ENCODE peak calls at places on chromosomes 3 and 15, in six cellular contexts. One of them, this sample, is unnamed.

GRCh38 chr3:24287728-24288450 is 206.8 kb downstream of the THRB start:
- DNase-seq in cardiac fibroblast: peak; percentile 16
- DNase-seq in HCT116: no peak
- DNase-seq in BE2C: no peak
- DNase-seq in A549: no peak
- DNase-seq in cardiac muscle cell: no peak
- DNase-seq in this sample: no peak

GRCh38 chr3:58013973-58014649 is 5.9 kb downstream of the FLNB start:
- DNase-seq in cardiac fibroblast: peak; percentile 92
- DNase-seq in HCT116: no peak
- DNase-seq in BE2C: peak; percentile 86
- DNase-seq in A549: no peak
- DNase-seq in cardiac muscle cell: no peak
- DNase-seq in this sample: no peak

GRCh38 chr3:52167240-52167639 is 13.0 kb upstream of the POC1A start:
- DNase-seq in cardiac fibroblast: no peak
- DNase-seq in HCT116: no peak
- DNase-seq in BE2C: no peak
- DNase-seq in A549: no peak
- DNase-seq in cardiac muscle cell: no peak
- DNase-seq in this sample: peak; percentile 80

GRCh38 chr3:157131861-157132260 is 28.1 kb downstream of the CCNL1 start:
- DNase-seq in cardiac fibroblast: no peak
- DNase-seq in HCT116: no peak
- DNase-seq in BE2C: no peak
- DNase-seq in A549: no peak
- DNase-seq in cardiac muscle cell: no peak
- DNase-seq in this sample: no peak

GRCh38 chr3:78398401-78398800 is 1358.5 kb downstream of the ROBO2 start:
- DNase-seq in cardiac fibroblast: no peak
- DNase-seq in HCT116: no peak
- DNase-seq in BE2C: no peak
- DNase-seq in A549: no peak
- DNase-seq in cardiac muscle cell: no peak
- DNase-seq in this sample: no peak

GRCh38 chr3:123552095-123552714 is 32.6 kb downstream of the HACD2 start:
- DNase-seq in cardiac fibroblast: peak; percentile 33
- DNase-seq in HCT116: no peak
- DNase-seq in BE2C: no peak
- DNase-seq in A549: peak; percentile 18
- DNase-seq in cardiac muscle cell: peak; percentile 25
- DNase-seq in this sample: peak; percentile 56

GRCh38 chr3:186633481-186633880 is 6.7 kb upstream of the FETUB start:
- DNase-seq in cardiac fibroblast: no peak
- DNase-seq in HCT116: no peak
- DNase-seq in BE2C: no peak
- DNase-seq in A549: no peak
- DNase-seq in cardiac muscle cell: no peak
- DNase-seq in this sample: no peak

GRCh38 chr3:65778966-65779365 is 259.8 kb downstream of the MAGI1 start:
- DNase-seq in cardiac fibroblast: no peak
- DNase-seq in HCT116: no peak
- DNase-seq in BE2C: no peak
- DNase-seq in A549: no peak
- DNase-seq in cardiac muscle cell: no peak
- DNase-seq in this sample: no peak

GRCh38 chr15:25691544-25692430 is 171.3 kb downstream of the ATP10A start:
- DNase-seq in cardiac fibroblast: peak; percentile 42
- DNase-seq in HCT116: no peak
- DNase-seq in BE2C: no peak
- DNase-seq in A549: no peak
- DNase-seq in cardiac muscle cell: peak; percentile 55
- DNase-seq in this sample: no peak

GRCh38 chr15:53808058-53808703 is 48.7 kb upstream of the WDR72 start:
- DNase-seq in cardiac fibroblast: peak; percentile 1
- DNase-seq in HCT116: no peak
- DNase-seq in BE2C: no peak
- DNase-seq in A549: peak; percentile 3
- DNase-seq in cardiac muscle cell: peak; percentile 23
- DNase-seq in this sample: peak; percentile 3

DNA sequence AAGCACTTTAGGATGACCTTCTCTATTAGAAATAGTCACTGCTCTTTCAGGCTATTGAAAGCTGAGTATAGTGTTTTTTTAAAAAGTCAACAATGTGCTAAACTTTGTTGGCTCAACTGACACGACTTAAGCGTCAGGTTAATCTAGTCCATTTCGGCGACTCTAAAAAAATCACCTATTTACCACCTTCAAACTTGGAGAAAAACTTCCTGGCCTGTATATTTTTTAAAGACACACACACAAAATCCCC is 517.8 kb downstream of the FOXP1 start:
- DNase-seq in cardiac fibroblast: no peak
- DNase-seq in HCT116: no peak
- DNase-seq in BE2C: no peak
- DNase-seq in A549: no peak
- DNase-seq in cardiac muscle cell: no peak
- DNase-seq in this sample: no peak
- H3K4me3 ChIP-seq in cardiac fibroblast: peak overlapping the region; percentile 66
- H3K4me3 ChIP-seq in HCT116: no peak overlapping the region
- H3K4me3 ChIP-seq in BE2C: peak overlapping the region; percentile 86
- H3K4me3 ChIP-seq in A549: peak overlapping the region; percentile 64
- H3K4me3 ChIP-seq in cardiac muscle cell: peak overlapping the region; percentile 61
- H3K4me3 ChIP-seq in this sample: peak overlapping the region; percentile 67

GRCh38 chr3:128496602-128497304 is 3.8 kb upstream of the GATA2 start:
- DNase-seq in cardiac fibroblast: peak; percentile 52
- DNase-seq in HCT116: no peak
- DNase-seq in BE2C: peak; percentile 80
- DNase-seq in A549: no peak
- DNase-seq in cardiac muscle cell: no peak
- DNase-seq in this sample: peak; percentile 69
- H3K4me3 ChIP-seq in cardiac fibroblast: no peak overlapping the region
- H3K4me3 ChIP-seq in HCT116: no peak overlapping the region
- H3K4me3 ChIP-seq in BE2C: peak overlapping the region; percentile 41
- H3K4me3 ChIP-seq in A549: peak overlapping the region; percentile 73
- H3K4me3 ChIP-seq in cardiac muscle cell: peak overlapping the region; percentile 53
- H3K4me3 ChIP-seq in this sample: peak overlapping the region; percentile 47

DNA sequence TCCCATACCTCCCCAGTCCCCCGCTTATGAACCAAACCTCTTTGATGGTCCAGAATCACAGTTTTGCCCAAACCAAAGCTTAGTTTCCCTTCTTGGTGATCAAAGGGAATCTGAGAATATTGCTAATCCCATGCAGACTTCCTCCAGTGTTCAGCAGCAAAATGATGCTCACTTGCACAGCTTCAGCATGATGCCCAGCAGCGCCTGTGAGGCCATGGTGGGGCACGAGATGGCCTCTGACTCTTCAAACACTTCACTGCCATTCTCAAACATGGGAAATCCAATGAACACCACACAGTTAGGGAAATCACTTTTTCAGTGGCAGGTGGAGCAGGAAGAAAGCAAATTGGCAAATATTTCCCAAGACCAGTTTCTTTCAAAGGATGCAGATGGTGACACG is 4.2 kb downstream of the NFKBIZ start:
- DNase-seq in cardiac fibroblast: no peak
- DNase-seq in HCT116: no peak
- DNase-seq in BE2C: no peak
- DNase-seq in A549: no peak
- DNase-seq in cardiac muscle cell: no peak
- DNase-seq in this sample: no peak
- H3K4me3 ChIP-seq in cardiac fibroblast: no peak overlapping the region
- H3K4me3 ChIP-seq in HCT116: no peak overlapping the region
- H3K4me3 ChIP-seq in BE2C: no peak overlapping the region
- H3K4me3 ChIP-seq in A549: no peak overlapping the region
- H3K4me3 ChIP-seq in cardiac muscle cell: no peak overlapping the region
- H3K4me3 ChIP-seq in this sample: no peak overlapping the region

DNA sequence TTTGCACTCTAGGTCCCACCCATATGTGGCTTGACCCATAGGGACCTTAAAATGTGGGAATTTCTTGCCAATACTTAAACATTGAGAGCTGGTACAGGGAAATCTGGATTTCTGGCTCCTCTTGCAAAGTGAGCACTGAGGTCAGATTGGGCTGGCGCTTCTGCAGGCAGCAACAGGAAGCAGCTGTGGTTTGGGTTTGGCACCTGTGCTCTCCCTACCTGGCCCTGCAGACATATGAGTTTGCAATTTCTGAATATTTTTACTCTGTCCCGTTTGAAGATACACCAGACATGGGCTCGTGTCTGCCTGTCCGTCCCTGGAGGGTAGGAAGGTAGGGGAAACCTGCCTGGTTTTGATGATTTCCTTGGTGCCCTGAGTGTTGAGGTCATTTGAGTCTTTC is 74.8 kb upstream of the SEC13 start:
- DNase-seq in cardiac fibroblast: no peak
- DNase-seq in HCT116: no peak
- DNase-seq in BE2C: no peak
- DNase-seq in A549: no peak
- DNase-seq in cardiac muscle cell: no peak
- DNase-seq in this sample: no peak
- H3K4me3 ChIP-seq in cardiac fibroblast: no peak overlapping the region
- H3K4me3 ChIP-seq in HCT116: no peak overlapping the region
- H3K4me3 ChIP-seq in BE2C: no peak overlapping the region
- H3K4me3 ChIP-seq in A549: no peak overlapping the region
- H3K4me3 ChIP-seq in cardiac muscle cell: no peak overlapping the region
- H3K4me3 ChIP-seq in this sample: no peak overlapping the region